ENCODE peak calls at places on chromosomes 13 and 19, in seven cellular contexts. O is HuH-7, R is EL, T is NT2/D1, Q is iris pigment epithelial cell, Y is OCI-M1, N is cardiac fibroblast. I is an unnamed sample.

GRCh38 chr13:76667551-76667950 is 218.7 kb downstream of the KCTD12 start:
- DNase-seq in T (no peak), O (no peak), Q (peak; percentile 83), Y (peak; percentile 69), N (peak; percentile 87), R (peak; percentile 25), I (peak; percentile 6)

GRCh38 chr19:55526216-55527196 is 10.4 kb downstream of the SBK2 start:
- DNase-seq in Y (no peak), Q (peak; percentile 68), R (peak; percentile 74), O (no peak), T (no peak), N (peak; percentile 85), I (no peak)

GRCh38 chr13:42137856-42138537 is 89.5 kb downstream of the DGKH start:
- DNase-seq in O (no peak), R (peak; percentile 13), N (peak; percentile 28), T (no peak), Y (no peak), Q (peak; percentile 72), I (no peak)

GRCh38 chr13:91904597-91904996 is 506.2 kb downstream of the GPC5 start:
- DNase-seq in R (no peak), Q (peak; percentile 15), Y (peak; percentile 17), N (no peak), T (no peak), O (no peak), I (no peak)

GRCh38 chr19:46903458-46903857 is 42.7 kb downstream of the ARHGAP35 start:
- DNase-seq in O (no peak), Q (no peak), T (no peak), N (no peak), Y (no peak), R (peak; percentile 39), I (no peak)

GRCh38 chr13:24834902-24835510 is 71.0 kb downstream of the RNF17 start:
- DNase-seq in T (no peak), Y (no peak), R (peak; percentile 3), N (no peak), Q (no peak), O (no peak), I (no peak)

GRCh38 chr13:111117289-111117688 is 2.2 kb downstream of the ARHGEF7 start:
- DNase-seq in Y (no peak), O (no peak), R (no peak), N (no peak), Q (no peak), T (no peak), I (no peak)

GRCh38 chr19:12272386-12272785 is 22.3 kb downstream of the ZNF44 start:
- DNase-seq in Q (no peak), O (no peak), R (no peak), Y (no peak), T (no peak), N (no peak), I (no peak)

GRCh38 chr13:104773775-104774174 is 1707.6 kb upstream of the SLC10A2 start:
- DNase-seq in O (peak; percentile 5), Q (peak; percentile 69), R (peak; percentile 34), Y (peak; percentile 77), T (peak; percentile 44), N (peak; percentile 68), I (no peak)

GRCh38 chr13:79678100-79678499 is 197.1 kb downstream of the NDFIP2 start:
- DNase-seq in O (no peak), Q (peak; percentile 55), T (no peak), R (peak; percentile 55), N (no peak), Y (no peak), I (no peak)

GRCh38 chr13:31223215-31223614 is 23.4 kb downstream of the B3GLCT start:
- DNase-seq in T (no peak), O (no peak), N (no peak), R (no peak), Y (no peak), Q (no peak), I (no peak)

GRCh38 chr13:79935121-79935520 is 405.8 kb downstream of the SPRY2 start:
- DNase-seq in R (peak; percentile 41), Y (no peak), Q (no peak), N (no peak), T (no peak), O (no peak), I (no peak)

GRCh38 chr13:41802684-41803554 is 158.0 kb downstream of the VWA8 start:
- DNase-seq in N (peak; percentile 12), R (peak; percentile 85), T (no peak), O (no peak), Y (no peak), Q (peak; percentile 92), I (no peak)

GRCh38 chr13:48994731-48995130 is 19.0 kb downstream of the FNDC3A start:
- DNase-seq in Y (no peak), O (no peak), T (no peak), Q (peak; percentile 84), R (peak; percentile 64), N (peak; percentile 55), I (no peak)

GRCh38 chr19:44577566-44577874 is 35.8 kb upstream of the IGSF23 start:
- DNase-seq in Y (no peak), N (no peak), Q (no peak), O (no peak), R (no peak), T (no peak), I (no peak)

GRCh38 chr13:51801631-51802099 is 2.3 kb downstream of the DHRS12 start:
- DNase-seq in N (no peak), Q (no peak), R (peak; percentile 18), O (no peak), T (peak; percentile 57), Y (no peak), I (no peak)

GRCh38 chr19:1768918-1769644 is 15.8 kb downstream of the ONECUT3 start:
- DNase-seq in Y (no peak), N (no peak), Q (no peak), O (no peak), T (no peak), R (no peak), I (no peak)

GRCh38 chr13:78137404-78138142 is 218.9 kb upstream of the EDNRB start:
- DNase-seq in O (peak; percentile 25), Q (peak; percentile 62), T (peak; percentile 63), Y (peak; percentile 80), R (peak; percentile 70), N (peak; percentile 71), I (peak; percentile 60)

GRCh38 chr19:19552811-19553210 is 14.7 kb downstream of the CILP2 start:
- DNase-seq in Q (peak; percentile 43), N (peak; percentile 34), T (no peak), O (peak; percentile 97), R (peak; percentile 39), Y (peak; percentile 77), I (no peak)

GRCh38 chr19:11421607-11422098 is 2.5 kb upstream of the RGL3 start:
- DNase-seq in Q (no peak), N (peak; percentile 24), O (peak; percentile 54), T (no peak), Y (peak; percentile 86), R (peak; percentile 17), I (no peak)

GRCh38 chr19:18425515-18426415 is 6.6 kb downstream of the SSBP4 start:
- DNase-seq in Q (peak; percentile 59), R (peak; percentile 83), O (no peak), T (no peak), Y (no peak), N (peak; percentile 74), I (no peak)

GRCh38 chr13:81184556-81185265 is 843.8 kb upstream of the SPRY2 start:
- DNase-seq in Q (peak; percentile 3), O (no peak), T (no peak), N (no peak), R (no peak), Y (no peak), I (peak; percentile 69)

GRCh38 chr19:4474504-4475136 is 2.5 kb downstream of the HDGFL2 start:
- DNase-seq in Y (no peak), N (peak; percentile 73), R (peak; percentile 76), Q (peak; percentile 81), O (no peak), T (peak; percentile 68), I (no peak)

GRCh38 chr13:40236566-40237168 is 429.8 kb downstream of the FOXO1 start:
- DNase-seq in N (peak; percentile 80), T (no peak), O (no peak), R (no peak), Q (peak; percentile 75), Y (no peak), I (no peak)

GRCh38 chr13:78022164-78022877 is 103.7 kb upstream of the EDNRB start:
- DNase-seq in O (no peak), T (no peak), Q (peak; percentile 68), Y (peak; percentile 73), R (peak; percentile 61), N (peak; percentile 74), I (no peak)

GRCh38 chr13:71218960-71219359 is 648.0 kb downstream of the DACH1 start:
- DNase-seq in O (peak; percentile 20), N (no peak), Q (peak; percentile 1), Y (peak; percentile 61), T (peak; percentile 8), R (no peak), I (peak; percentile 54)

GRCh38 chr13:30017880-30018279 is 167.5 kb upstream of the UBL3 start:
- DNase-seq in T (no peak), R (no peak), O (no peak), Y (no peak), Q (no peak), N (no peak), I (no peak)

GRCh38 chr19:48760514-48761221 is 5.3 kb downstream of the FGF21 start:
- DNase-seq in T (no peak), Q (no peak), R (no peak), N (no peak), O (peak; percentile 51), Y (no peak), I (no peak)

GRCh38 chr19:15419413-15420025 is 731 bp upstream of the AKAP8L start:
- DNase-seq in O (no peak), Y (no peak), T (no peak), Q (no peak), R (peak; percentile 25), N (no peak), I (no peak)

GRCh38 chr19:5456836-5457200 is 1.6 kb downstream of the ZNRF4 start:
- DNase-seq in O (no peak), N (no peak), R (no peak), Y (no peak), Q (no peak), T (no peak), I (no peak)

GRCh38 chr19:15758379-15758778 is 20.6 kb downstream of the OR10H3 start:
- DNase-seq in O (no peak), Y (no peak), T (no peak), Q (no peak), N (no peak), R (no peak), I (no peak)

GRCh38 chr13:78659450-78660110 is 625 bp upstream of the OBI1 start:
- DNase-seq in O (no peak), Q (no peak), Y (peak; percentile 56), T (no peak), N (no peak), R (no peak), I (no peak)

GRCh38 chr19:42445948-42446347 is 3.2 kb upstream of the CXCL17 start:
- DNase-seq in Q (no peak), T (no peak), R (no peak), O (no peak), N (no peak), Y (no peak), I (no peak)

GRCh38 chr13:20401586-20401957 is 124.1 kb downstream of the CRYL1 start:
- DNase-seq in N (no peak), Y (no peak), R (no peak), Q (no peak), O (no peak), T (no peak), I (no peak)

GRCh38 chr19:48608798-48609263 is 2.3 kb downstream of the SPACA4 start:
- DNase-seq in T (no peak), Q (no peak), O (peak; percentile 91), N (peak; percentile 49), Y (peak; percentile 81), R (peak; percentile 69), I (peak; percentile 70)

GRCh38 chr19:56671613-56671994 is at the start of gene ZNF835:
- DNase-seq in Q (peak; percentile 52), T (peak; percentile 96), N (peak; percentile 58), Y (peak; percentile 98), O (no peak), R (peak; percentile 4), I (no peak)